ENCODE peak calls at places on chromosomes 11 and 22, in four cellular contexts. A is activated T-cell treated with anti-CD3 and anti-CD28 coated beads, Interleukin-2, amount 50 U/mL, for 72 hours; Z is activated CD8-positive, alpha-beta memory T cell treated with anti-CD3 and anti-CD28 coated beads, Interleukin-2, amount 50 U/mL, for 48 hours; U is HuH-7. G is an unnamed sample.

GRCh38 chr22:44427506-44428470 is 70.2 kb downstream of the RTL6 start:
- DNase-seq in A (no peak), Z (no peak), U (no peak), G (no peak)

GRCh38 chr11:30346068-30346688 is 23.3 kb downstream of the ARL14EP start:
- DNase-seq in A (no peak), Z (no peak), U (peak), G (peak)

GRCh38 chr11:19691815-19692214 is 20.8 kb upstream of the NAV2 start:
- DNase-seq in A (no peak), Z (no peak), U (no peak), G (no peak)

GRCh38 chr11:67563354-67564114 is 20.1 kb upstream of the GSTP1 start:
- DNase-seq in A (no peak), Z (no peak), U (no peak), G (no peak)

GRCh38 chr11:93567406-93567819 is 24.2 kb upstream of the SMCO4 start:
- DNase-seq in A (no peak), Z (no peak), U (no peak), G (peak)

GRCh38 chr22:47883757-47884156 is 1121.3 kb downstream of the TBC1D22A start:
- DNase-seq in A (no peak), Z (no peak), U (no peak), G (no peak)

GRCh38 chr11:78419327-78419726 is 1.7 kb upstream of the GAB2 start:
- DNase-seq in A (no peak), Z (no peak), U (no peak), G (peak)

GRCh38 chr22:50396751-50397370 is 53.7 kb downstream of the PPP6R2 start:
- DNase-seq in A (no peak), Z (no peak), U (peak), G (no peak)

GRCh38 chr22:20499769-20500168 is 4.2 kb upstream of the KLHL22 start:
- DNase-seq in A (no peak), Z (no peak), U (no peak), G (no peak)

GRCh38 chr11:102010776-102011500 is 36.3 kb upstream of the CFAP300 start:
- DNase-seq in A (no peak), Z (no peak), U (peak), G (peak)